ENCODE peak calls at places on chromosomes 11 and 22, in nine cellular contexts. O is BJ; I is AG09309; R is AG04450; K is midbrain; B is erythroblast; Z is germinal center; A is stimulated activated CD4-positive, alpha-beta T cell treated with anti-CD3 and anti-CD28 coated beads, TNF-alpha, amount 100 ng/mL, for 4 hours; X is MCF 10A. M is an unnamed sample.

GRCh38 chr11:61545921-61546320 is 35.0 kb downstream of the SYT7 start:
- DNase-seq in O (no peak), I (no peak), R (no peak), K (no peak), B (no peak), Z (no peak), A (no peak), X (no peak), M (no peak)

GRCh38 chr22:29251265-29251664 is 16.5 kb downstream of the RHBDD3 start:
- DNase-seq in O (no peak), I (no peak), R (no peak), K (no peak), B (no peak), Z (no peak), A (no peak), X (no peak), M (no peak)

GRCh38 chr22:46449116-46449691 is 88.2 kb downstream of the CELSR1 start:
- DNase-seq in O (no peak), I (no peak), R (no peak), K (no peak), B (no peak), Z (no peak), A (no peak), X (no peak), M (no peak)

GRCh38 chr22:46815896-46816721 is 53.7 kb downstream of the TBC1D22A start:
- DNase-seq in O (no peak), I (no peak), R (no peak), K (peak), B (peak), Z (no peak), A (no peak), X (peak), M (no peak)

GRCh38 chr22:45756558-45756957 is 84.9 kb downstream of the ATXN10 start:
- DNase-seq in O (no peak), I (no peak), R (no peak), K (no peak), B (no peak), Z (no peak), A (no peak), X (no peak), M (no peak)

GRCh38 chr11:69055212-69055586 is 6.5 kb downstream of the TPCN2 start:
- DNase-seq in O (no peak), I (no peak), R (no peak), K (no peak), B (no peak), Z (no peak), A (no peak), X (no peak), M (no peak)

GRCh38 chr11:95327273-95327948 is 96.4 kb upstream of the SESN3 start:
- DNase-seq in O (no peak), I (no peak), R (no peak), K (no peak), B (no peak), Z (no peak), A (no peak), X (no peak), M (no peak)

GRCh38 chr11:133163463-133164419 is 368.6 kb downstream of the OPCML start:
- DNase-seq in O (no peak), I (peak), R (peak), K (peak), B (peak), Z (peak), A (no peak), X (no peak), M (no peak)

GRCh38 chr22:40128989-40129388 is 48.7 kb upstream of the TNRC6B start:
- DNase-seq in O (no peak), I (no peak), R (no peak), K (no peak), B (no peak), Z (no peak), A (no peak), X (no peak), M (no peak)

GRCh38 chr11:11403763-11404725 is 51.0 kb upstream of the CSNK2A3 start:
- DNase-seq in O (no peak), I (no peak), R (no peak), K (no peak), B (no peak), Z (no peak), A (no peak), X (no peak), M (no peak)